ENCODE peak calls at places on chromosomes 7 and 10, in five cellular contexts. One of them, this sample, is unnamed.

GRCh38 chr7:30913821-30914515 is 2.3 kb downstream of the AQP1 start:
- DNase-seq in neuronal stem cell: no peak
- DNase-seq in IMR-90: no peak
- DNase-seq in H1: no peak
- DNase-seq in H9: no peak
- DNase-seq in this sample: no peak

GRCh38 chr10:32445740-32446615 is at the start of gene CCDC7:
- DNase-seq in IMR-90: peak; percentile 84
- DNase-seq in H1: peak; percentile 76
- DNase-seq in neuronal stem cell: peak; percentile 75
- DNase-seq in H9: peak; percentile 77
- DNase-seq in this sample: peak; percentile 93

GRCh38 chr10:33337335-33337854 is 2.9 kb upstream of the NRP1 start:
- DNase-seq in IMR-90: peak; percentile 68
- DNase-seq in neuronal stem cell: peak; percentile 21
- DNase-seq in H9: no peak
- DNase-seq in H1: no peak
- DNase-seq in this sample: peak; percentile 45

GRCh38 chr7:155203882-155204691 is 93.6 kb upstream of the INSIG1 start:
- DNase-seq in H1: no peak
- DNase-seq in IMR-90: no peak
- DNase-seq in H9: no peak
- DNase-seq in neuronal stem cell: no peak
- DNase-seq in this sample: no peak

GRCh38 chr7:32275216-32275979 is 205.2 kb upstream of the PDE1C start:
- DNase-seq in neuronal stem cell: no peak
- DNase-seq in H1: no peak
- DNase-seq in IMR-90: no peak
- DNase-seq in H9: no peak
- DNase-seq in this sample: no peak

GRCh38 chr10:131790021-131790420 is 110.8 kb upstream of the PPP2R2D start:
- DNase-seq in IMR-90: no peak
- DNase-seq in H1: no peak
- DNase-seq in neuronal stem cell: no peak
- DNase-seq in H9: peak; percentile 45
- DNase-seq in this sample: peak; percentile 79

GRCh38 chr10:43867667-43868361 is 219.1 kb upstream of the ZNF32 start:
- DNase-seq in IMR-90: peak; percentile 86
- DNase-seq in neuronal stem cell: no peak
- DNase-seq in H9: no peak
- DNase-seq in H1: peak; percentile 22
- DNase-seq in this sample: no peak

GRCh38 chr7:140304071-140304799 is 94.1 kb downstream of the SLC37A3 start:
- DNase-seq in H9: no peak
- DNase-seq in neuronal stem cell: no peak
- DNase-seq in IMR-90: peak; percentile 16
- DNase-seq in H1: no peak
- DNase-seq in this sample: peak; percentile 55

GRCh38 chr10:95266674-95267095 is 24.1 kb downstream of the PDLIM1 start:
- DNase-seq in neuronal stem cell: peak; percentile 56
- DNase-seq in H1: no peak
- DNase-seq in IMR-90: peak; percentile 88
- DNase-seq in H9: no peak
- DNase-seq in this sample: peak; percentile 99

GRCh38 chr7:48091506-48092433 is 2.7 kb downstream of the UPP1 start:
- DNase-seq in IMR-90: no peak
- DNase-seq in H1: peak; percentile 37
- DNase-seq in H9: no peak
- DNase-seq in neuronal stem cell: no peak
- DNase-seq in this sample: no peak

GRCh38 chr7:80259-81236 is 111.8 kb upstream of the FAM20C start:
- DNase-seq in H1: no peak
- DNase-seq in H9: no peak
- DNase-seq in neuronal stem cell: no peak
- DNase-seq in IMR-90: no peak
- DNase-seq in this sample: no peak

GRCh38 chr7:140625908-140626868 is 14.4 kb downstream of the DENND2A start:
- DNase-seq in neuronal stem cell: no peak
- DNase-seq in IMR-90: peak; percentile 100
- DNase-seq in H9: peak; percentile 94
- DNase-seq in H1: peak; percentile 69
- DNase-seq in this sample: peak; percentile 98

GRCh38 chr7:18426564-18427226 is 68.9 kb upstream of the HDAC9 start:
- DNase-seq in H9: no peak
- DNase-seq in H1: no peak
- DNase-seq in neuronal stem cell: no peak
- DNase-seq in IMR-90: peak; percentile 30
- DNase-seq in this sample: no peak

GRCh38 chr7:44750424-44750823 is 1.8 kb downstream of the ZMIZ2 start:
- DNase-seq in IMR-90: no peak
- DNase-seq in H9: no peak
- DNase-seq in H1: no peak
- DNase-seq in neuronal stem cell: no peak
- DNase-seq in this sample: no peak

GRCh38 chr7:2601907-2602735 is 29.7 kb upstream of the TTYH3 start:
- DNase-seq in H9: no peak
- DNase-seq in neuronal stem cell: no peak
- DNase-seq in H1: no peak
- DNase-seq in IMR-90: no peak
- DNase-seq in this sample: no peak

GRCh38 chr7:3732395-3732794 is 431.3 kb downstream of the SDK1 start:
- DNase-seq in H1: no peak
- DNase-seq in IMR-90: no peak
- DNase-seq in H9: no peak
- DNase-seq in neuronal stem cell: no peak
- DNase-seq in this sample: no peak

GRCh38 chr7:7203813-7204575 is 21.6 kb downstream of the C1GALT1 start:
- DNase-seq in IMR-90: no peak
- DNase-seq in H9: no peak
- DNase-seq in H1: no peak
- DNase-seq in neuronal stem cell: no peak
- DNase-seq in this sample: no peak

GRCh38 chr7:141550694-141551079 is 523 bp upstream of the AGK start:
- DNase-seq in H1: peak; percentile 51
- DNase-seq in neuronal stem cell: no peak
- DNase-seq in H9: peak; percentile 34
- DNase-seq in IMR-90: no peak
- DNase-seq in this sample: no peak

GRCh38 chr7:158810846-158811245 is 18.5 kb downstream of the ESYT2 start:
- DNase-seq in IMR-90: no peak
- DNase-seq in H9: no peak
- DNase-seq in H1: no peak
- DNase-seq in neuronal stem cell: no peak
- DNase-seq in this sample: no peak

GRCh38 chr7:125061776-125062397 is 132.3 kb upstream of the POT1 start:
- DNase-seq in H9: no peak
- DNase-seq in IMR-90: peak; percentile 41
- DNase-seq in neuronal stem cell: no peak
- DNase-seq in H1: no peak
- DNase-seq in this sample: peak; percentile 45

GRCh38 chr7:136693166-136694119 is 175.0 kb upstream of the CHRM2 start:
- DNase-seq in H9: no peak
- DNase-seq in neuronal stem cell: no peak
- DNase-seq in H1: no peak
- DNase-seq in IMR-90: no peak
- DNase-seq in this sample: no peak

GRCh38 chr10:29151011-29151410 is 137.9 kb upstream of the LYZL1 start:
- DNase-seq in IMR-90: no peak
- DNase-seq in H9: no peak
- DNase-seq in H1: no peak
- DNase-seq in neuronal stem cell: peak; percentile 52
- DNase-seq in this sample: peak; percentile 49

GRCh38 chr7:23207029-23207428 is 25.2 kb downstream of the NUP42 start:
- DNase-seq in neuronal stem cell: no peak
- DNase-seq in H9: no peak
- DNase-seq in H1: no peak
- DNase-seq in IMR-90: no peak
- DNase-seq in this sample: no peak

GRCh38 chr10:89250814-89251416 is 660 bp downstream of the LIPA start:
- DNase-seq in IMR-90: no peak
- DNase-seq in H1: no peak
- DNase-seq in neuronal stem cell: no peak
- DNase-seq in H9: no peak
- DNase-seq in this sample: no peak

GRCh38 chr7:96151889-96152288 is 170.0 kb downstream of the SLC25A13 start:
- DNase-seq in H1: no peak
- DNase-seq in neuronal stem cell: no peak
- DNase-seq in IMR-90: no peak
- DNase-seq in H9: no peak
- DNase-seq in this sample: no peak

GRCh38 chr10:970311-971149 is 17.7 kb upstream of the GTPBP4 start:
- DNase-seq in IMR-90: no peak
- DNase-seq in neuronal stem cell: no peak
- DNase-seq in H9: no peak
- DNase-seq in H1: no peak
- DNase-seq in this sample: no peak

GRCh38 chr7:26574476-26574875 is 282.8 kb downstream of the SNX10 start:
- DNase-seq in neuronal stem cell: no peak
- DNase-seq in IMR-90: no peak
- DNase-seq in H9: no peak
- DNase-seq in H1: no peak
- DNase-seq in this sample: peak; percentile 59

DNA sequence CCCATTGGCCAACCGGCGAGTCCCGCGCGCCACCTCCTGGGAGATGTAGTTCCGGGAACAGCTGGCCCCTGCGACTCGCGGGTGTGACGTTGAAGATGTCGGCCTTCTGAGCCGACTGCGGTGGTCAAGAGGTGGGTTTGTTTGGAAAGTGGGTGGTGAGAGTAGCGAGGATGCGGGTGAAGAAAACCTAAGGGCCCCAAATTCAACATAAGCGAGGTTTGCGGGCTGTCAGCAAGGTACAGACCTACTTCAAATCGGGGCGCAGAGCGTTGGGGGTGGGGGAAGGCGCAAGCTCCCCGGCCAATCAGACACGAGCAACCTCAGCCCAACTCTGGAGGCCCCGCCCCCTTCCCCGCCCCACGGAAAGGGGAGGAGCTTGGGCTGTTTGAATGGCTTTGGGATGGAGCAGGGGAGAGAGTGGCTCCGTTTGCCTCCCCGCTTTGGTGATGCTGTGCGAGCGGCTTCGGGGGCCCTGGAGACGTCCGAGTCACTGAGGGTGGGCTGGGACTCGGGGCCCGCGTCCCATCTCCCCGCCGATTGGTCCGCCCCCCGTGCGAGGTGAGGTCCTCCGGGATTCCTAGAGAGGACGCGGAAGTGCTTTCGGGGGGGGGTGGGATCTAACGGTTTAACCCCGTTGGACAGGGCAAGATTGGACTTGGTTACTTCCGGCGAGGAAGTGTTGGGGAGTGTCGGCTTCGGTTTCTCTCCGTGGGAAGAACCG is at the start of gene ZKSCAN5:
- DNase-seq in H1: peak; percentile 99
- DNase-seq in IMR-90: peak; percentile 96
- DNase-seq in neuronal stem cell: peak; percentile 98
- DNase-seq in H9: peak; percentile 96
- DNase-seq in this sample: peak; percentile 97
- H2BK120ac ChIP-seq in H1: no peak within 1 kb of the TSS
- H2BK120ac ChIP-seq in IMR-90: peak within 1 kb of the TSS; percentile 91
- H2BK120ac ChIP-seq in neuronal stem cell: no peak within 1 kb of the TSS
- H2BK120ac ChIP-seq in H9: no peak within 1 kb of the TSS
- H2BK120ac ChIP-seq in this sample: peak within 1 kb of the TSS; percentile 61

GRCh38 chr10:73493781-73494180 is 2.0 kb downstream of the PPP3CB start:
- DNase-seq in neuronal stem cell: no peak
- DNase-seq in IMR-90: peak; percentile 80
- DNase-seq in H9: no peak
- DNase-seq in H1: no peak
- DNase-seq in this sample: no peak

GRCh38 chr10:73494213-73494612 is 1.6 kb downstream of the PPP3CB start:
- DNase-seq in IMR-90: no peak
- DNase-seq in H1: no peak
- DNase-seq in H9: no peak
- DNase-seq in neuronal stem cell: no peak
- DNase-seq in this sample: no peak

GRCh38 chr10:73495884-73496674 is at the start of gene PPP3CB:
- DNase-seq in H9: peak; percentile 95
- DNase-seq in H1: peak; percentile 76
- DNase-seq in neuronal stem cell: peak; percentile 92
- DNase-seq in IMR-90: peak; percentile 97
- DNase-seq in this sample: peak; percentile 98

GRCh38 chr10:73495226-73495883 is 469 bp downstream of the PPP3CB start:
- DNase-seq in neuronal stem cell: peak; percentile 65
- DNase-seq in IMR-90: peak; percentile 87
- DNase-seq in H9: no peak
- DNase-seq in H1: peak; percentile 74
- DNase-seq in this sample: no peak

DNA sequence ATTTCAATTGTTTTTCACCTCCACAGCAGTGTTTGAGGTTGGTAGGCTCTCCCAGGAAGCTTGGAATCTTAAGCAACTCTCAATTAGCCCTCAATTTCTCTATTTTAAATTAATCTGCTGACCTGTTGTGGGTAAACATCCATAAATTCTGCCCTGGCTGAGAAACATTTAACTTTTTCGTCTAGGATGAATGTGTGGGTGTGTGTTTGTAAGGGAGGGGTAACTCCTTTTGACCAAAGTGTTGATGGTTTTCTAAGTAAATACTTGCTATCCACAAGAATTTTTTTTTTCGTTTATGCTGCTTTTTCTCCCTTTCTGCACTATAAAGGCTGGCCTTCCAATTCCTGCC is 973 bp downstream of the PPP3CB start:
- DNase-seq in IMR-90: no peak
- DNase-seq in neuronal stem cell: no peak
- DNase-seq in H9: no peak
- DNase-seq in H1: no peak
- DNase-seq in this sample: peak; percentile 0
- H4K8ac ChIP-seq in IMR-90: peak overlapping the region; percentile 42
- H4K8ac ChIP-seq in neuronal stem cell: no peak overlapping the region
- H4K8ac ChIP-seq in H9: no peak overlapping the region
- H4K8ac ChIP-seq in H1: no peak overlapping the region
- H4K8ac ChIP-seq in this sample: no peak overlapping the region

DNA sequence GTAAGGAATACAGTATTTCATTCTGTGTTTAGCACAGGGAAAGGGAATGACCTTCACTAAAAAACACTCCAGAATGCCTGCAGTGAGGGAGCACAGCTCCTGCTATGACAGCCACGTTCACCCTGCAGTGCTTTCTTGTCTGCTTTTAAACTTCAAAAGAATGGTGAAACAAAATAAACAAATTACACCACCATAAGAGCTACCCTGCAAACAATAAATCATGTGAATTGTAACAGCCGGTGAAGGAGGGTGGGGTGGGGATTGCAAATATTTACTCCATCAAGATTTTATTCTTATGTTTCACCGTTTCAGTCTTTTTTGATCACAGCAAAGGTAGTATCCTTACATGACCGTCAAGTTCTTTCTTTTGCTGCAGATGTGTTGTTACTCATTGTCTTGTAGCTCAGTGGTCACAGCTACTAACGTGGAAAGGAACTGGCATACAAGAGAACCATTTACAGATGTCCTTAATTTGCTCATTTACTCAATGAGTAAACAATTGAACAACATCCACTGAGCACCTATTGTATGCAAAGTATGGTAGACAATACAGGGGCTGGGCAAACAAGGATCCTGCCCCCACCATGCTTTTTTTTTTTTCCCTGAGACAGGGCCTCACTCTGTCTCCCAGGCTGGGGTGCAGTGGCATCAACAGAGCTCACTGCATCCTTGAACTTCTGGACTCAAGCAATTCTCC is 4.1 kb upstream of the CHN2 start:
- DNase-seq in IMR-90: no peak
- DNase-seq in neuronal stem cell: no peak
- DNase-seq in H9: no peak
- DNase-seq in H1: no peak
- DNase-seq in this sample: peak; percentile 59
- H2BK120ac ChIP-seq in IMR-90: no peak overlapping the region
- H2BK120ac ChIP-seq in neuronal stem cell: no peak overlapping the region
- H2BK120ac ChIP-seq in H9: no peak overlapping the region
- H2BK120ac ChIP-seq in H1: no peak overlapping the region
- H2BK120ac ChIP-seq in this sample: no peak overlapping the region

GRCh38 chr10:22325948-22326702 is 5.2 kb downstream of the BMI1 start:
- DNase-seq in H9: no peak
- DNase-seq in neuronal stem cell: no peak
- DNase-seq in H1: no peak
- DNase-seq in IMR-90: peak; percentile 32
- DNase-seq in this sample: no peak
- H4K8ac ChIP-seq in H9: no peak overlapping the region
- H4K8ac ChIP-seq in neuronal stem cell: no peak overlapping the region
- H4K8ac ChIP-seq in H1: no peak overlapping the region
- H4K8ac ChIP-seq in IMR-90: no peak overlapping the region
- H4K8ac ChIP-seq in this sample: peak overlapping the region; percentile 82

This sample was measured in mesendoderm.